ENCODE peak calls at places on chromosomes 2 and 18, in four cellular contexts. One of them, this sample, is unnamed.

GRCh38 chr18:2907459-2908145 is 60.8 kb downstream of the EMILIN2 start:
- DNase-seq in natural killer cell: no peak
- DNase-seq in AG04450: no peak
- DNase-seq in AG10803: no peak
- DNase-seq in this sample: no peak

GRCh38 chr2:176470713-176471112 is 201.5 kb downstream of the MTX2 start:
- DNase-seq in natural killer cell: no peak
- DNase-seq in AG04450: no peak
- DNase-seq in AG10803: no peak
- DNase-seq in this sample: no peak

GRCh38 chr2:23249348-23249747 is 135.6 kb upstream of the KLHL29 start:
- DNase-seq in natural killer cell: no peak
- DNase-seq in AG04450: no peak
- DNase-seq in AG10803: peak
- DNase-seq in this sample: no peak

GRCh38 chr2:38371235-38371634 is 5.8 kb downstream of the ATL2 start:
- DNase-seq in natural killer cell: no peak
- DNase-seq in AG04450: no peak
- DNase-seq in AG10803: no peak
- DNase-seq in this sample: no peak

GRCh38 chr18:63319383-63320040 is at the start of gene BCL2:
- DNase-seq in natural killer cell: no peak
- DNase-seq in AG04450: no peak
- DNase-seq in AG10803: peak
- DNase-seq in this sample: no peak

GRCh38 chr18:8045160-8045885 is 478.2 kb downstream of the PTPRM start:
- DNase-seq in natural killer cell: no peak
- DNase-seq in AG04450: no peak
- DNase-seq in AG10803: peak
- DNase-seq in this sample: no peak

GRCh38 chr2:38690499-38691420 is 24.8 kb downstream of the GALM start:
- DNase-seq in natural killer cell: no peak
- DNase-seq in AG04450: peak
- DNase-seq in AG10803: peak
- DNase-seq in this sample: no peak

GRCh38 chr18:23563377-23564043 is 22.8 kb downstream of the NPC1 start:
- DNase-seq in natural killer cell: no peak
- DNase-seq in AG04450: no peak
- DNase-seq in AG10803: peak
- DNase-seq in this sample: no peak

GRCh38 chr18:75546964-75547363 is 119.5 kb upstream of the SMIM21 start:
- DNase-seq in natural killer cell: no peak
- DNase-seq in AG04450: no peak
- DNase-seq in AG10803: no peak
- DNase-seq in this sample: no peak

GRCh38 chr2:63827749-63828148 is 13.9 kb upstream of the UGP2 start:
- DNase-seq in natural killer cell: no peak
- DNase-seq in AG04450: peak
- DNase-seq in AG10803: peak
- DNase-seq in this sample: no peak

GRCh38 chr2:224025874-224026273 is 13.2 kb downstream of the SERPINE2 start:
- DNase-seq in natural killer cell: peak
- DNase-seq in AG04450: no peak
- DNase-seq in AG10803: no peak
- DNase-seq in this sample: peak

GRCh38 chr18:4318311-4318710 is 136.8 kb downstream of the DLGAP1 start:
- DNase-seq in natural killer cell: no peak
- DNase-seq in AG04450: no peak
- DNase-seq in AG10803: no peak
- DNase-seq in this sample: no peak

GRCh38 chr2:40225670-40226069 is 226.2 kb downstream of the SLC8A1 start:
- DNase-seq in natural killer cell: no peak
- DNase-seq in AG04450: no peak
- DNase-seq in AG10803: no peak
- DNase-seq in this sample: no peak

GRCh38 chr2:156398176-156398575 is 38.0 kb upstream of the GPD2 start:
- DNase-seq in natural killer cell: no peak
- DNase-seq in AG04450: no peak
- DNase-seq in AG10803: no peak
- DNase-seq in this sample: no peak

GRCh38 chr2:156399224-156399949 is 36.8 kb upstream of the GPD2 start:
- DNase-seq in natural killer cell: no peak
- DNase-seq in AG04450: no peak
- DNase-seq in AG10803: peak
- DNase-seq in this sample: no peak

GRCh38 chr2:156399950-156400703 is 36.1 kb upstream of the GPD2 start:
- DNase-seq in natural killer cell: no peak
- DNase-seq in AG04450: peak
- DNase-seq in AG10803: peak
- DNase-seq in this sample: peak

GRCh38 chr2:156401863-156402262 is 34.3 kb upstream of the GPD2 start:
- DNase-seq in natural killer cell: no peak
- DNase-seq in AG04450: no peak
- DNase-seq in AG10803: no peak
- DNase-seq in this sample: no peak

GRCh38 chr2:156400704-156401678 is 35.2 kb upstream of the GPD2 start:
- DNase-seq in natural killer cell: peak
- DNase-seq in AG04450: peak
- DNase-seq in AG10803: peak
- DNase-seq in this sample: peak
- TF ChIP-seq CTCF in natural killer cell: no peak
- TF ChIP-seq CTCF in AG04450: no peak
- TF ChIP-seq CTCF in AG10803: no peak
- TF ChIP-seq CTCF in this sample: no peak

DNA sequence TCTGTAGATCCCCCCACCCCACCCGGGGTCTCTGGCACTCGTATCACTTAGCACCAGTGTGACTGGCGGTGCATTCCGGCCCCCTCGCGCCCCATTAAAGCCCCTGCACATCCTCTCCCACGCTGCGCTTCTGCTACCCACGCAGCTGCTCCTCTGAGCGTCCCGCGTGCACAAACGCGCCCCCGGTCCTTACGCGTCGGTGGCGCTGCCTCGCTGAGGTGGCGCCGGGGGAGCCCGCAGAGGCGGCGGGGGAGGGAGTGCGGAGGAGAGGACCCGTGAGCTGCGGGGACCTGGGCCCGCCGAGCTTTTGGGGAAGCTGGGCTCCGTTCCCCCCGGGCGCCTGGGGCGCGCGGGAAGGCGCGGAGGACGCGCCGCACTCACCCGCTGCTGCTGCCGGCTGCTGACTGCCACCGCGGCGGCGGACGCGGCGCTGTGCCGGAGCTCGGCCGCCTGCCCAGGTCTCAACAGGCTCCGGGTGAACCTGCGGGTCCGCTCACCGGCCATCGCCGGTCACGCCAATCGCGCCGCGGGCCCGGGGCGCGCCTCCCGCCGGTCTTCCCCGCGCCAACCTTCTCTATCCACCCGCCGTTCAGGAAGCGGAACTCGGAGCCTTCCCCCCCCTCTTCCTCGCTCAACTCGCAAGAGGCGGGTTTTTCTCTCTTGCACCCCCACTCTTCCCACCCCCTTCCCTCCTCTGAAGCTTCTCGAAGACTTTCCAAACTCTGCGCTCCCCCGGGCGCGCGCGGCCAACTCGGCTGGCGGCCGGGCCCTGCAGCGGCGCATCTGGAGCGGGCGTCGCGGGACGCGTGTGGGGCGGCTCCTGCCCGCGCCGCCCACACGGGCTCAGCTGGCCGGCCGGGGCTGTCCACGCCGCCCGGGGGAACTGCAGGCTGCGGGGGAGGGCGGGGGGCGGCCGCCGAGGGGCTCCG is at the start of gene DOCK10:
- DNase-seq in natural killer cell: peak
- DNase-seq in AG04450: no peak
- DNase-seq in AG10803: peak
- DNase-seq in this sample: peak
- TF ChIP-seq CTCF in natural killer cell: no peak
- TF ChIP-seq CTCF in AG04450: no peak
- TF ChIP-seq CTCF in AG10803: no peak
- TF ChIP-seq CTCF in this sample: no peak

GRCh38 chr2:238120463-238121298 is 17.8 kb upstream of the KLHL30 start:
- DNase-seq in natural killer cell: no peak
- DNase-seq in AG04450: no peak
- DNase-seq in AG10803: no peak
- DNase-seq in this sample: no peak
- TF ChIP-seq CTCF in natural killer cell: no peak
- TF ChIP-seq CTCF in AG04450: no peak
- TF ChIP-seq CTCF in AG10803: peak
- TF ChIP-seq CTCF in this sample: no peak

GRCh38 chr2:30447149-30448045 is at the start of gene LCLAT1:
- DNase-seq in natural killer cell: peak
- DNase-seq in AG04450: no peak
- DNase-seq in AG10803: peak
- DNase-seq in this sample: peak
- TF ChIP-seq CTCF in natural killer cell: no peak
- TF ChIP-seq CTCF in AG04450: peak
- TF ChIP-seq CTCF in AG10803: peak
- TF ChIP-seq CTCF in this sample: no peak

GRCh38 chr2:102253140-102253752 is 58.1 kb upstream of the IL1RL1 start:
- DNase-seq in natural killer cell: no peak
- DNase-seq in AG04450: no peak
- DNase-seq in AG10803: no peak
- DNase-seq in this sample: no peak

GRCh38 chr2:102251042-102251848 is 60.1 kb upstream of the IL1RL1 start:
- DNase-seq in natural killer cell: peak
- DNase-seq in AG04450: no peak
- DNase-seq in AG10803: no peak
- DNase-seq in this sample: peak

GRCh38 chr2:102253753-102254150 is 57.6 kb upstream of the IL1RL1 start:
- DNase-seq in natural killer cell: no peak
- DNase-seq in AG04450: no peak
- DNase-seq in AG10803: peak
- DNase-seq in this sample: no peak

GRCh38 chr2:102250278-102250821 is 61.0 kb upstream of the IL1RL1 start:
- DNase-seq in natural killer cell: no peak
- DNase-seq in AG04450: no peak
- DNase-seq in AG10803: no peak
- DNase-seq in this sample: no peak

GRCh38 chr2:102251849-102252203 is 59.5 kb upstream of the IL1RL1 start:
- DNase-seq in natural killer cell: no peak
- DNase-seq in AG04450: no peak
- DNase-seq in AG10803: no peak
- DNase-seq in this sample: no peak
- TF ChIP-seq CTCF in natural killer cell: peak
- TF ChIP-seq CTCF in AG04450: no peak
- TF ChIP-seq CTCF in AG10803: no peak
- TF ChIP-seq CTCF in this sample: peak

GRCh38 chr18:58139627-58140026 is 95.6 kb downstream of the NEDD4L start:
- DNase-seq in natural killer cell: no peak
- DNase-seq in AG04450: no peak
- DNase-seq in AG10803: no peak
- DNase-seq in this sample: no peak

GRCh38 chr18:58132595-58133191 is 88.7 kb downstream of the NEDD4L start:
- DNase-seq in natural killer cell: no peak
- DNase-seq in AG04450: no peak
- DNase-seq in AG10803: peak
- DNase-seq in this sample: no peak

GRCh38 chr18:58135170-58135569 is 91.1 kb downstream of the NEDD4L start:
- DNase-seq in natural killer cell: no peak
- DNase-seq in AG04450: peak
- DNase-seq in AG10803: peak
- DNase-seq in this sample: no peak

GRCh38 chr18:58136865-58137264 is 92.8 kb downstream of the NEDD4L start:
- DNase-seq in natural killer cell: no peak
- DNase-seq in AG04450: no peak
- DNase-seq in AG10803: no peak
- DNase-seq in this sample: no peak

DNA sequence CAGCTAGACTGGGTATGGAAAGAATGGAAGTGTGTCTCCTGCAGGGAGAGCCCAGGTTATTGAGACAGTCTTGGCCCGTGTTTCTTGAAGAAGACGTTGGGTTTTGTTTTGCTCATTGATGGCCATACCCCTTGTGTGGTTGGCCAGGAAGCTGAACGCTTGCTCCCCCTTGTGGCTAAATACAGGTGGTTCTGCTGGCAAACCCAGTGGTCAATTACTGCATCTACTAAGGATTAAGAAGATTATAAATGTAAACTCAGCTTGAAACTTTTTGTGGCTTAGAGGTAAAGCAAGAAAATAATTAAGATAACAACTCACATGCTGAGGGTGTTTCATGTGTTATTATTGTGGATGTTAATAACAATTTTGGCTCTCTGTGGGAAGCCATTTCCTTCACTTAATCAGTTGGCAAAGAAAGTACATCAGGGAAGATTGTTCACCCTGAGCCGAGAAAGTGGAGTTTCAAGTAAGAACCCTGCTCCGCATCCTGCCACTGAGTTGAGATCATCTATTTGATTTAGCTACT is 91.8 kb downstream of the NEDD4L start:
- DNase-seq in natural killer cell: peak
- DNase-seq in AG04450: peak
- DNase-seq in AG10803: peak
- DNase-seq in this sample: peak
- TF ChIP-seq CTCF in natural killer cell: peak
- TF ChIP-seq CTCF in AG04450: peak
- TF ChIP-seq CTCF in AG10803: peak
- TF ChIP-seq CTCF in this sample: peak

DNA sequence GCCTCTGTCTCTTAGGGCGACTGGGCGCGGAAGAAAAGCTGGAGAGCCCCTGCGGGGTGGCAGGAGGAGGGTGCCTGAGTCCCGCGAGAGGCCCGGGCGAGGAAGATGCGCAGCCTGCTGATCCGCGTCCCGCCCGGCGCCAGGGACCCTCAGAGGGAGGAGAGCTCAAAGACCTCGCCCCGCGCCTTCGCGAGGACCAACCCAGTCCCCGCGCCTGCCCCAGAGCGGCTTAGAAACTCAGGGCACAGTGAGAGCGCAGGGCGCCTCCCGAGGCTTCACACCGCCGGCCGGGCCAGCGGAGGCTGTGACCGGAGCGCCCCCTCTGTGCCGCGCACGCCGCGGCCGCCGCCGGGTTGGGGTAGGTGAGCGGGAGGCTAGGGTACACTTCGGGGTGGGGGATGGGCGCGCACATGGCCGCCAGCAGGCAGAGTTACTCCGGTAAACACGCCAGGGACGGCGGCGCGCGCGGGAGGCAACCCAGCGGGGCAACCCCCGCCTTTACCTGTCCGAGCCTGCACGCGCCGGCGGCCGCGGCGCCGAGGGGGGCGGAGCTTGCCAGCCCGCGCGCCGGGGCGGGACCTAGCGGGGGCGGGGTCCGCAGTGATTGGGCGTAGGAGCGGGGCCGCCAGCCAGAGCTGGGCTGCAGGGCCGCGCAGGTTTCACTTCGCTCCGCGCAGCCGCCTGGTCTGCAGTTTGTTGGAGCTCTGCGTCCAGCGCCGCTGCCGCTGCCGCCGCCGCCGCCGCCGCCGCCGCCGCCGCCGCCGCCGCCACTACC is at the start of gene BCL2L11:
- DNase-seq in natural killer cell: peak
- DNase-seq in AG04450: peak
- DNase-seq in AG10803: peak
- DNase-seq in this sample: peak
- TF ChIP-seq CTCF in natural killer cell: no peak
- TF ChIP-seq CTCF in AG04450: peak
- TF ChIP-seq CTCF in AG10803: peak
- TF ChIP-seq CTCF in this sample: no peak